ENCODE peak calls at places on chromosome 11, in six cellular contexts. P, K, E, I, Z and R are unnamed samples.

GRCh38 chr11:35082322-35083180 is 56.4 kb upstream of the CD44 start:
- DNase-seq in I (peak; percentile 88), Z (no peak), E (no peak), K (peak; percentile 51), P (peak; percentile 66), R (peak; percentile 79)

GRCh38 chr11:69948256-69949141 is 129.3 kb upstream of the FGF3 start:
- DNase-seq in I (peak; percentile 62), K (peak; percentile 65), P (no peak), E (no peak), Z (no peak), R (no peak)

GRCh38 chr11:76918941-76919386 is 58.2 kb downstream of the ACER3 start:
- DNase-seq in K (no peak), P (peak; percentile 34), E (peak; percentile 73), I (no peak), Z (no peak), R (no peak)

GRCh38 chr11:119196833-119197483 is 9.2 kb upstream of the CBL start:
- DNase-seq in Z (peak; percentile 70), E (peak; percentile 81), K (peak; percentile 76), I (peak; percentile 23), P (peak; percentile 92), R (no peak)

GRCh38 chr11:45285289-45285828 is 782 bp downstream of the SYT13 start:
- DNase-seq in P (peak; percentile 34), K (no peak), I (no peak), Z (no peak), E (no peak), R (no peak)

GRCh38 chr11:122977455-122978302 is 4.0 kb downstream of the BSX start:
- DNase-seq in I (no peak), P (no peak), Z (no peak), K (no peak), E (no peak), R (no peak)

GRCh38 chr11:71478216-71478840 is 25.3 kb downstream of the NADSYN1 start:
- DNase-seq in P (no peak), I (no peak), K (no peak), Z (no peak), E (no peak), R (no peak)

GRCh38 chr11:7514099-7514725 is 413 bp downstream of the PPFIBP2 start:
- DNase-seq in E (no peak), I (no peak), Z (no peak), K (no peak), P (peak; percentile 44), R (no peak)

GRCh38 chr11:74749127-74749964 is 697 bp downstream of the RNF169 start:
- DNase-seq in K (peak; percentile 54), Z (peak; percentile 48), P (peak; percentile 49), I (peak; percentile 87), E (peak; percentile 73), R (no peak)

GRCh38 chr11:123303924-123304323 is 108.9 kb upstream of the CLMP start:
- DNase-seq in P (no peak), E (no peak), K (no peak), I (no peak), Z (peak; percentile 22), R (no peak)

GRCh38 chr11:96107143-96107829 is 183.4 kb upstream of the MTMR2 start:
- DNase-seq in E (no peak), P (no peak), Z (no peak), K (no peak), I (no peak), R (no peak)

GRCh38 chr11:80727315-80727714 is 1286.5 kb upstream of the TENM4 start:
- DNase-seq in I (no peak), E (no peak), K (no peak), Z (peak; percentile 27), P (peak; percentile 38), R (no peak)

GRCh38 chr11:2771758-2772466 is 72.1 kb upstream of the KCNQ1OT1 start:
- DNase-seq in I (peak; percentile 55), P (no peak), K (peak; percentile 19), Z (peak; percentile 77), E (no peak), R (peak; percentile 62)

GRCh38 chr11:62479631-62480201 is 60.9 kb downstream of the SCGB1A1 start:
- DNase-seq in P (no peak), E (no peak), Z (no peak), I (no peak), K (no peak), R (no peak)

GRCh38 chr11:11010624-11011127 is 152.8 kb upstream of the ZBED5 start:
- DNase-seq in K (peak; percentile 28), I (no peak), P (peak; percentile 72), Z (peak; percentile 66), E (peak; percentile 23), R (no peak)

GRCh38 chr11:8719260-8720190 is 36.9 kb downstream of the RPL27A start:
- DNase-seq in K (no peak), P (peak; percentile 25), E (peak; percentile 65), I (no peak), Z (no peak), R (peak; percentile 89)

GRCh38 chr11:3115321-3115720 is 49.8 kb downstream of the OSBPL5 start:
- DNase-seq in K (no peak), E (no peak), Z (no peak), P (no peak), I (no peak), R (no peak)

GRCh38 chr11:3969200-3969599 is 113.7 kb downstream of the STIM1 start:
- DNase-seq in Z (no peak), P (no peak), K (no peak), E (no peak), I (no peak), R (no peak)

GRCh38 chr11:95883381-95883780 is 40.5 kb downstream of the MTMR2 start:
- DNase-seq in E (peak; percentile 58), I (no peak), P (no peak), Z (no peak), K (no peak), R (no peak)

GRCh38 chr11:114079406-114080072 is 20.0 kb downstream of the ZBTB16 start:
- DNase-seq in K (no peak), Z (no peak), P (no peak), I (no peak), E (no peak), R (no peak)

GRCh38 chr11:128417607-128418324 is 169.6 kb downstream of the ETS1 start:
- DNase-seq in E (no peak), Z (no peak), P (no peak), K (no peak), I (no peak), R (no peak)

GRCh38 chr11:60169264-60169915 is 13.5 kb downstream of the MS4A6A start:
- DNase-seq in K (peak; percentile 54), I (no peak), E (peak; percentile 100), P (peak; percentile 80), Z (peak; percentile 9), R (no peak)

DNA sequence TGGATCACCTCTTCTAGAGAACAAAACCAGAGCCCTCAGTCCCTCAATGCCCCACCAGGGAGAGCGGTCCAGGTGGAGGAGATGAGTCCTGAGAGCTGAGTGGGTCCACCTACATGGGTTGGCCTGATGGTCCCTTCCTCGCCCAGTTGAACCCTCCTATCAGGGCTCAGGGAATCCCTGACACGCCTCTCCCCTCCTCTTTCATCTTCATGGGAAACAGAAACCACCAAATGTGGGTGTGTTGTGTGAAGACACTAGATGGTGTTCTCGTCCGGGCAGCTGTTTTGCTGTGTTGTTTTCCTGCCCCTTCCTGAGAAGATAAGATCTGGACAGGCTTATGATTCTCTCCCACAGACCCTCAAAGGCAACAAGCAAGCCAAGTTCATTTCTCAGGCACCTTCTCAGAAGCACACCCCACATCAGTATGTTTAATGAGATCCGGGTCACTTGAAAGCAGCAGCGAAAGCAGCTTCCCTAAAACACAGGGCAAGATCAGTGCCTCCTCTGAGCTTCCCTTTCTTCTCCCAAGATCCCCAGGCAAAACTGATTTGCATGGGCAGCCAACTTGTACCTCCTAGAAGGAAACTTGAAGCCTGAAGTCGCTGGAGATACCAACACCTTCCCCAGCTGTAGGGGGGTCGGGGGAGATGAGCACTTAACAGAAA is 35.3 kb upstream of the POU2AF1 start:
- DNase-seq in I (no peak), P (no peak), E (no peak), Z (no peak), K (no peak), R (no peak)
- TF ChIP-seq CTCF in I (no peak), P (no peak), E (no peak), Z (no peak), K (no peak), R (no peak)

DNA sequence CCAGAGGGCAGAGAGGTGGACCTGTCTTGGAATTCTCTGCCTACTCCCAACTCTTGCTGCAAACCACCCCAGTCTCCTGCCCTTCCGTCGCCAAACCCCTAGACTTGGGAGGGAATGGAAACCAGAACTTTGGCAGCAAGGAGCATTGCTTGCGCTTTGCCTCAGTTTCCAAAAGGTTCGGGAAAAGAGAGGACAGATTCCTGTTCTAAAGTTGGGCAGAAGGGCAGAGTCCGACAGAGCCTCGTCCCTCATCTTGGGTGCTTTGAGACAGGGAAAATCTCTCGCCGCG is 396 bp upstream of the ROBO3 start:
- DNase-seq in E (no peak), K (no peak), I (no peak), Z (no peak), P (no peak), R (peak; percentile 50)
- H3K4me3 ChIP-seq in E (no peak overlapping the region), K (no peak overlapping the region), I (no peak overlapping the region), Z (peak overlapping the region; percentile 41), P (no peak overlapping the region), R (peak overlapping the region; percentile 63)

GRCh38 chr11:29017941-29018340 is 909.8 kb downstream of the METTL15 start:
- DNase-seq in I (no peak), Z (no peak), P (no peak), E (no peak), K (no peak), R (no peak)

GRCh38 chr11:29022676-29023075 is 914.5 kb downstream of the METTL15 start:
- DNase-seq in K (no peak), E (no peak), I (no peak), P (no peak), Z (no peak), R (no peak)

GRCh38 chr11:29018631-29019030 is 910.4 kb downstream of the METTL15 start:
- DNase-seq in Z (no peak), K (no peak), E (peak; percentile 95), P (no peak), I (no peak), R (no peak)

GRCh38 chr11:29024386-29024785 is 916.2 kb downstream of the METTL15 start:
- DNase-seq in E (no peak), I (no peak), Z (no peak), K (no peak), P (no peak), R (no peak)

DNA sequence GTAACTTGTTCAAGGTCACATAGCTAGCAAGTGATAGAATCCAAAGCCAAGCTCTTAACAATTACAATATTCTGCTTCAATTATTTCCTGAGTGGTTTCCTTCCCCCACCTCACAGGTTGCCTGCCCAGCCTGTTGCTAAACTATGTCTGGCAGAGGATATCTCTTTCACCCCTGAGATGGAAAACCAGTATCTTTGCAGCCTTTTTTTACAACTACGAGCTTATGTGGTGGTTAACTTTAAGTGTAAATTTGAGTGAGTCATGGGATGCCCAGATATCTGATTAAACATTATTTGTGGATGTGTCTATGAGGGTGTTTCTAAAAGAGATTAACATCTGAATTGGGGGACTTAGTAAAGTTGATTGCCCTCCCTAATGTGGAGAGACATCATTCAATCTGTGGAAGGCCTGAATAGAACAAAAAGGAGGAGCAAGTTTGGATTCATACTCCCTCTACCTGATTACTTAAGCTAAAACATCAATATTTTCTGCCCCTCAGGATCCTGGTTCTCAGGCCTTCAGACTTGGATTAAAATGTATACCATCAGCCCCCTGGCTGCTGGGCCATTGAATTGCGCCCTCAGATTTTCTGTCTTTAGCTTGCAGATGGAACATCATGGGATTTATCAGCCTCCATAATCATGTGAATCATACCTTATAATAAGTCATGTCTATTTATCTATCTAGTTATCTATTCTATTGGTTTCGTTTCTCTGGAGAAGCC is 911.9 kb downstream of the METTL15 start:
- DNase-seq in E (peak; percentile 80), I (no peak), K (no peak), P (no peak), Z (peak; percentile 26), R (no peak)
- TF ChIP-seq CTCF in E (peak; percentile 70), I (no peak), K (no peak), P (no peak), Z (peak; percentile 38), R (no peak)

GRCh38 chr11:68041617-68042218 is 2.9 kb downstream of the TCIRG1 start:
- DNase-seq in I (no peak), K (no peak), Z (no peak), E (no peak), P (no peak), R (no peak)
- H3K4me3 ChIP-seq in I (no peak overlapping the region), K (peak overlapping the region; percentile 54), Z (no peak overlapping the region), E (no peak overlapping the region), P (no peak overlapping the region), R (no peak overlapping the region)